ENCODE peak calls at places on chromosome 7, in five cellular contexts. M is left ventricle myocardium inferior, I is tibial artery, N is GM23248, O is cardiac muscle cell. U is an unnamed sample.
A peak's percentile ranks its signal among the peaks of the same experiment; 100 is the strongest.

GRCh38 chr7:16891338-16891737 is 9.6 kb upstream of the AGR3 start:
- DNase-seq in N (peak; percentile 66), M (no peak), I (no peak), O (peak; percentile 75), U (peak; percentile 89)

GRCh38 chr7:130904031-130904757 is 170.2 kb upstream of the KLF14 start:
- DNase-seq in O (no peak), I (no peak), M (no peak), N (peak; percentile 93), U (peak; percentile 69)

GRCh38 chr7:85516675-85517074 is 329.8 kb upstream of the SEMA3D start:
- DNase-seq in I (no peak), N (peak; percentile 75), M (no peak), O (no peak), U (no peak)

GRCh38 chr7:6530626-6531491 is 20.4 kb downstream of the GRID2IP start:
- DNase-seq in M (no peak), I (no peak), O (peak; percentile 48), N (no peak), U (peak; percentile 10)

GRCh38 chr7:70919491-70920073 is 212.4 kb upstream of the GALNT17 start:
- DNase-seq in M (no peak), O (no peak), N (no peak), I (no peak), U (no peak)

GRCh38 chr7:121279822-121280221 is 49.0 kb upstream of the WNT16 start:
- DNase-seq in O (no peak), I (no peak), N (peak; percentile 39), M (no peak), U (no peak)

GRCh38 chr7:133742709-133743538 is 384.2 kb upstream of the LRGUK start:
- DNase-seq in I (no peak), N (peak; percentile 57), O (no peak), M (no peak), U (no peak)

GRCh38 chr7:1043552-1044188 is 676 bp upstream of the GPR146 start:
- DNase-seq in I (no peak), O (no peak), N (no peak), M (no peak), U (peak; percentile 15)

GRCh38 chr7:83101540-83101939 is 61.1 kb downstream of the PCLO start:
- DNase-seq in I (no peak), N (no peak), O (no peak), M (no peak), U (no peak)

GRCh38 chr7:79298145-79298760 is 155.2 kb downstream of the MAGI2 start:
- DNase-seq in N (peak; percentile 75), M (no peak), I (no peak), O (peak; percentile 61), U (peak; percentile 33)

GRCh38 chr7:44307905-44308740 is 17.3 kb downstream of the CAMK2B start:
- DNase-seq in O (no peak), I (no peak), M (no peak), N (no peak), U (no peak)

GRCh38 chr7:44156453-44157010 is 15.4 kb upstream of the MYL7 start:
- DNase-seq in I (no peak), N (no peak), O (no peak), M (no peak), U (no peak)

GRCh38 chr7:128094686-128095085 is 63.4 kb upstream of the LRRC4 start:
- DNase-seq in M (no peak), I (no peak), O (no peak), N (no peak), U (no peak)

GRCh38 chr7:50209461-50210161 is 94.9 kb upstream of the IKZF1 start:
- DNase-seq in I (no peak), N (no peak), M (no peak), O (no peak), U (no peak)

GRCh38 chr7:74083928-74084721 is 521 bp downstream of the LIMK1 start:
- DNase-seq in O (peak; percentile 56), I (no peak), N (peak; percentile 85), M (peak; percentile 40), U (peak; percentile 52)
- H3K27ac ChIP-seq in O (no peak overlapping the region), I (peak overlapping the region; percentile 70), N (peak overlapping the region; percentile 74), M (peak overlapping the region; percentile 57), U (peak overlapping the region; percentile 23)

DNA sequence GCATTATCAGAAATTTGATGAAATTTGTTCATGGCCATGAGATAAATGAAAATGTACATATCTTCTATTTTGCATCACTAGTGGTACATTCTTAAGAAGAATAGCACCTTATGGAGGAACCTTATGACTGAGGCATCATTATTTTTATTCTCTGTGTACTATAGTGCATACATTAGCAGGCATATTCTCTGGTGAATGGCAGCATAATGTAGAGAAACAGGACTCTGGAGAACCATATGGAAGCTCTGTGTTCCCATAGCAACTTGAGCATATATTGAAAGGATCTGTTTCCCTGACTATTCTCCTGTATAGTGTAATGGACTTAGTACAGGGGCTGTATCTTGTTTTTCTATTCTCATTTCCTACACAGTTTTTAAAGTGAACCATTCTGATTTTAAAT is 128.3 kb upstream of the SMIM30 start:
- DNase-seq in O (no peak), M (no peak), I (no peak), N (no peak), U (no peak)
- H3K4me1 ChIP-seq in O (no peaks in the 10 kb centered on the region), M (no peaks in the 10 kb centered on the region), I (no peaks in the 10 kb centered on the region), N (peaks cover 10% of the 10 kb centered on the region), U (no peaks in the 10 kb centered on the region)

GRCh38 chr7:75958802-75959543 is 35.4 kb downstream of the TMEM120A start:
- DNase-seq in N (no peak), O (no peak), I (no peak), M (no peak), U (peak; percentile 79)
- H3K27ac ChIP-seq in N (no peak overlapping the region), O (no peak overlapping the region), I (no peak overlapping the region), M (no peak overlapping the region), U (peak overlapping the region; percentile 71)

DNA sequence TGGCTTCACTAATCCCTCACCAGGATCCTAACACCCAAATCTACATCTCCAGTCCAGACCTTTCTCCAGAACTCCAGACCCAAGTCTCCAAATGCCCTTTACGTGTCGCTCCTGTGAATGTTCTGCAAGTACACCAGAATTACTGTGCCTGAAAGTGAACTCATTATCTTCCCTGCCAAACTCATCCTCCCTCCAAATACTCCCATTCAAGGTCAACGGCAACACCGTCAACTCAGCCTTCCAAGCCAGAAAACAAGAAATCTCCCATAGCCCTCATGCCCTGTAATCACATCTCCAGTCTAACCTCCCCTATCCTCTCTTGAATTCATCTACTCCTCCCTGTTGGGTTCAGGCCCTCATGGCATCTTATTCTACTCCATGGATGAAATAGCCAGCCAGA is 12.3 kb downstream of the CREB3L2 start:
- DNase-seq in I (peak; percentile 1), N (no peak), M (no peak), O (no peak), U (no peak)
- H3K4me1 ChIP-seq in I (peaks cover 4% of the 10 kb centered on the region), N (peaks cover 85% of the 10 kb centered on the region), M (peaks cover 100% of the 10 kb centered on the region), O (peaks cover 41% of the 10 kb centered on the region), U (peaks cover 10% of the 10 kb centered on the region)

DNA sequence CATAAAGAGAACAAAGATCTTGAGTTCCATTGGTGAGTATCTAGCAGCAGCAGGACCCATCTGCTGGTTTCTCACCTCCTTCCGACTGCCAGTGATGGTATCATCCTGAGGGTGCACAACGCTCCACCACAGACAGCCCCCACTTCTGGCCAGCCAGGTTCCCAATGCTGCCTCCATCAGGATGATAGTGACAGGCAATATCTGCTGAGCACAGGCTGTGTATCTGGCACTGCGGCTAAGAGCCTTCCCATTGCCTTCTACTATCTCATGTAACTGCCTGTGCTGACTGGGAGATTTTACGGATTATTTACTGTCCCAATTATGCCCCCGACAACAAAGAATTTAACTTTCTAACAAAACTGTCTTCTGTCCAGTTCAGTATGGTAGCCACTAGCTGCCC is 352.4 kb upstream of the AOAH start:
- DNase-seq in N (no peak), O (no peak), I (no peak), M (no peak), U (no peak)
- H3K27ac ChIP-seq in N (no peak overlapping the region), O (no peak overlapping the region), I (no peak overlapping the region), M (no peak overlapping the region), U (no peak overlapping the region)

U was measured in small intestine.